ENCODE peak calls at places on chromosomes 5 and 9, in nine cellular contexts. One of them, this sample, is unnamed.

GRCh38 chr5:95471922-95472321 is 80.8 kb downstream of the FAM81B start:
- DNase-seq in cardiac fibroblast: peak
- DNase-seq in body of pancreas: no peak
- DNase-seq in LNCaP clone FGC: no peak
- DNase-seq in progenitor cell of endocrine pancreas: no peak
- DNase-seq in tibial artery: no peak
- DNase-seq in uterus: no peak
- DNase-seq in breast epithelium: no peak
- DNase-seq in mesothelial cell of epicardium: no peak
- DNase-seq in this sample: no peak

GRCh38 chr9:32483343-32483742 is 42.7 kb downstream of the RIGI start:
- DNase-seq in breast epithelium: no peak
- DNase-seq in uterus: no peak
- DNase-seq in LNCaP clone FGC: no peak
- DNase-seq in tibial artery: no peak
- DNase-seq in cardiac fibroblast: no peak
- DNase-seq in mesothelial cell of epicardium: no peak
- DNase-seq in progenitor cell of endocrine pancreas: no peak
- DNase-seq in body of pancreas: no peak
- DNase-seq in this sample: no peak

GRCh38 chr9:101468116-101468515 is 32.5 kb upstream of the ALDOB start:
- DNase-seq in progenitor cell of endocrine pancreas: no peak
- DNase-seq in LNCaP clone FGC: no peak
- DNase-seq in cardiac fibroblast: no peak
- DNase-seq in breast epithelium: no peak
- DNase-seq in tibial artery: no peak
- DNase-seq in mesothelial cell of epicardium: no peak
- DNase-seq in uterus: no peak
- DNase-seq in body of pancreas: no peak
- DNase-seq in this sample: no peak

GRCh38 chr5:75053286-75054109 is 1.1 kb upstream of the GCNT4 start:
- DNase-seq in body of pancreas: peak
- DNase-seq in uterus: peak
- DNase-seq in tibial artery: peak
- DNase-seq in cardiac fibroblast: peak
- DNase-seq in mesothelial cell of epicardium: peak
- DNase-seq in breast epithelium: peak
- DNase-seq in LNCaP clone FGC: no peak
- DNase-seq in progenitor cell of endocrine pancreas: peak
- DNase-seq in this sample: peak

GRCh38 chr9:125472926-125473701 is 211.5 kb downstream of the GAPVD1 start:
- DNase-seq in progenitor cell of endocrine pancreas: no peak
- DNase-seq in breast epithelium: no peak
- DNase-seq in mesothelial cell of epicardium: no peak
- DNase-seq in uterus: peak
- DNase-seq in body of pancreas: no peak
- DNase-seq in tibial artery: no peak
- DNase-seq in cardiac fibroblast: peak
- DNase-seq in LNCaP clone FGC: no peak
- DNase-seq in this sample: no peak

GRCh38 chr9:93667627-93668026 is 91.2 kb downstream of the PHF2 start:
- DNase-seq in body of pancreas: peak
- DNase-seq in progenitor cell of endocrine pancreas: no peak
- DNase-seq in mesothelial cell of epicardium: no peak
- DNase-seq in tibial artery: peak
- DNase-seq in breast epithelium: no peak
- DNase-seq in uterus: no peak
- DNase-seq in cardiac fibroblast: no peak
- DNase-seq in LNCaP clone FGC: no peak
- DNase-seq in this sample: no peak

GRCh38 chr9:131012396-131012917 is 3.5 kb downstream of the LAMC3 start:
- DNase-seq in uterus: no peak
- DNase-seq in body of pancreas: peak
- DNase-seq in cardiac fibroblast: no peak
- DNase-seq in tibial artery: no peak
- DNase-seq in breast epithelium: no peak
- DNase-seq in LNCaP clone FGC: no peak
- DNase-seq in progenitor cell of endocrine pancreas: no peak
- DNase-seq in mesothelial cell of epicardium: no peak
- DNase-seq in this sample: no peak

GRCh38 chr9:124006448-124007156 is 5.0 kb upstream of the LHX2 start:
- DNase-seq in LNCaP clone FGC: no peak
- DNase-seq in progenitor cell of endocrine pancreas: no peak
- DNase-seq in tibial artery: no peak
- DNase-seq in body of pancreas: no peak
- DNase-seq in mesothelial cell of epicardium: no peak
- DNase-seq in breast epithelium: no peak
- DNase-seq in uterus: no peak
- DNase-seq in cardiac fibroblast: no peak
- DNase-seq in this sample: no peak

GRCh38 chr9:117307701-117308100 is 107.2 kb downstream of the ASTN2 start:
- DNase-seq in LNCaP clone FGC: no peak
- DNase-seq in body of pancreas: no peak
- DNase-seq in breast epithelium: no peak
- DNase-seq in uterus: no peak
- DNase-seq in mesothelial cell of epicardium: no peak
- DNase-seq in progenitor cell of endocrine pancreas: no peak
- DNase-seq in tibial artery: no peak
- DNase-seq in cardiac fibroblast: no peak
- DNase-seq in this sample: no peak

GRCh38 chr5:59609501-59610265 is 283.8 kb downstream of the PDE4D start:
- DNase-seq in uterus: no peak
- DNase-seq in body of pancreas: no peak
- DNase-seq in mesothelial cell of epicardium: no peak
- DNase-seq in progenitor cell of endocrine pancreas: no peak
- DNase-seq in LNCaP clone FGC: no peak
- DNase-seq in tibial artery: no peak
- DNase-seq in cardiac fibroblast: no peak
- DNase-seq in breast epithelium: no peak
- DNase-seq in this sample: peak

GRCh38 chr9:124652203-124652992 is 118.7 kb downstream of the NR6A1 start:
- DNase-seq in uterus: no peak
- DNase-seq in mesothelial cell of epicardium: no peak
- DNase-seq in LNCaP clone FGC: no peak
- DNase-seq in body of pancreas: peak
- DNase-seq in progenitor cell of endocrine pancreas: no peak
- DNase-seq in breast epithelium: no peak
- DNase-seq in cardiac fibroblast: peak
- DNase-seq in tibial artery: no peak
- DNase-seq in this sample: no peak

GRCh38 chr9:108445431-108446018 is 410.3 kb downstream of the ACTL7B start:
- DNase-seq in tibial artery: no peak
- DNase-seq in progenitor cell of endocrine pancreas: no peak
- DNase-seq in uterus: no peak
- DNase-seq in cardiac fibroblast: no peak
- DNase-seq in LNCaP clone FGC: no peak
- DNase-seq in mesothelial cell of epicardium: no peak
- DNase-seq in breast epithelium: peak
- DNase-seq in body of pancreas: no peak
- DNase-seq in this sample: no peak

GRCh38 chr5:158676642-158677489 is 422.9 kb downstream of the EBF1 start:
- DNase-seq in cardiac fibroblast: no peak
- DNase-seq in progenitor cell of endocrine pancreas: no peak
- DNase-seq in LNCaP clone FGC: no peak
- DNase-seq in breast epithelium: no peak
- DNase-seq in body of pancreas: no peak
- DNase-seq in tibial artery: no peak
- DNase-seq in uterus: no peak
- DNase-seq in mesothelial cell of epicardium: no peak
- DNase-seq in this sample: peak

GRCh38 chr5:158839638-158840037 is 260.1 kb downstream of the EBF1 start:
- DNase-seq in progenitor cell of endocrine pancreas: no peak
- DNase-seq in cardiac fibroblast: no peak
- DNase-seq in breast epithelium: no peak
- DNase-seq in tibial artery: no peak
- DNase-seq in LNCaP clone FGC: no peak
- DNase-seq in body of pancreas: no peak
- DNase-seq in uterus: no peak
- DNase-seq in mesothelial cell of epicardium: no peak
- DNase-seq in this sample: no peak

GRCh38 chr5:33120671-33121070 is 320.1 kb upstream of the TARS1 start:
- DNase-seq in uterus: no peak
- DNase-seq in mesothelial cell of epicardium: no peak
- DNase-seq in cardiac fibroblast: peak
- DNase-seq in progenitor cell of endocrine pancreas: no peak
- DNase-seq in LNCaP clone FGC: no peak
- DNase-seq in breast epithelium: no peak
- DNase-seq in tibial artery: no peak
- DNase-seq in body of pancreas: no peak
- DNase-seq in this sample: no peak

GRCh38 chr5:128413356-128413755 is 124.7 kb downstream of the FBN2 start:
- DNase-seq in breast epithelium: no peak
- DNase-seq in uterus: no peak
- DNase-seq in progenitor cell of endocrine pancreas: no peak
- DNase-seq in mesothelial cell of epicardium: no peak
- DNase-seq in cardiac fibroblast: peak
- DNase-seq in LNCaP clone FGC: no peak
- DNase-seq in tibial artery: no peak
- DNase-seq in body of pancreas: no peak
- DNase-seq in this sample: no peak

DNA sequence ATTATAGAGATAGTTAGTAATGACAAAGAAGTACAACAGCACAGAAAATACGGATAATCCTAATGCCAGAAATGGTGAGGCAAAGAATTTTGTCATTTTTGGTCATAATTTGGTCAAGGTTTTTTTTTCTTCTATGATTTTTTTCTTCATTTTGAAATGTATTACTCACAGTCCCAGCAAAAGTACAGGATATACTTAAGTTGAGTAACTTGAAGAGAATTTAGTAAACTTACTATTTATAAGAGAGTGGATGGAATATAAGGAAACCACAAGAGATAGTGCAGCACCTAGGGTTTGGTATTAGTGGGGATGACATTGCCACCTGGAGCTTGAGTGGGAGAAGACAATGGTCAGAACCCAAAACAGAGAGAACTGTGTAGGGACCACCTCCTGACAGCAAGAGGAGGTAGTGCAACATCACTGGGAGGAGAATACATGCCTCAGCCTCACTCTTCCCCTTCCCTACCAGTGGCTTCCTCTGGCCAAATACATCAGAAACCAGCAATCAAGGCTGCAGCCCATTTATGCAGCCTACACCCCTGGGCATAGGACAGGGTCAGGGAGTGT is 434.5 kb upstream of the TRPC7 start:
- DNase-seq in progenitor cell of endocrine pancreas: no peak
- DNase-seq in mesothelial cell of epicardium: no peak
- DNase-seq in LNCaP clone FGC: no peak
- DNase-seq in cardiac fibroblast: peak
- DNase-seq in tibial artery: no peak
- DNase-seq in uterus: no peak
- DNase-seq in breast epithelium: no peak
- DNase-seq in body of pancreas: no peak
- DNase-seq in this sample: no peak
- TF ChIP-seq CTCF in progenitor cell of endocrine pancreas: no peak
- TF ChIP-seq CTCF in mesothelial cell of epicardium: no peak
- TF ChIP-seq CTCF in LNCaP clone FGC: no peak
- TF ChIP-seq CTCF in cardiac fibroblast: no peak
- TF ChIP-seq CTCF in tibial artery: no peak
- TF ChIP-seq CTCF in uterus: no peak
- TF ChIP-seq CTCF in breast epithelium: no peak
- TF ChIP-seq CTCF in body of pancreas: no peak
- TF ChIP-seq CTCF in this sample: no peak

GRCh38 chr5:127326438-127326837 is 35.8 kb downstream of the MEGF10 start:
- DNase-seq in cardiac fibroblast: peak
- DNase-seq in mesothelial cell of epicardium: no peak
- DNase-seq in LNCaP clone FGC: no peak
- DNase-seq in tibial artery: no peak
- DNase-seq in body of pancreas: no peak
- DNase-seq in breast epithelium: no peak
- DNase-seq in uterus: no peak
- DNase-seq in progenitor cell of endocrine pancreas: no peak
- DNase-seq in this sample: no peak
- TF ChIP-seq CTCF in cardiac fibroblast: peak
- TF ChIP-seq CTCF in mesothelial cell of epicardium: no peak
- TF ChIP-seq CTCF in LNCaP clone FGC: peak
- TF ChIP-seq CTCF in tibial artery: no peak
- TF ChIP-seq CTCF in body of pancreas: no peak
- TF ChIP-seq CTCF in breast epithelium: no peak
- TF ChIP-seq CTCF in uterus: no peak
- TF ChIP-seq CTCF in progenitor cell of endocrine pancreas: peak
- TF ChIP-seq CTCF in this sample: no peak

DNA sequence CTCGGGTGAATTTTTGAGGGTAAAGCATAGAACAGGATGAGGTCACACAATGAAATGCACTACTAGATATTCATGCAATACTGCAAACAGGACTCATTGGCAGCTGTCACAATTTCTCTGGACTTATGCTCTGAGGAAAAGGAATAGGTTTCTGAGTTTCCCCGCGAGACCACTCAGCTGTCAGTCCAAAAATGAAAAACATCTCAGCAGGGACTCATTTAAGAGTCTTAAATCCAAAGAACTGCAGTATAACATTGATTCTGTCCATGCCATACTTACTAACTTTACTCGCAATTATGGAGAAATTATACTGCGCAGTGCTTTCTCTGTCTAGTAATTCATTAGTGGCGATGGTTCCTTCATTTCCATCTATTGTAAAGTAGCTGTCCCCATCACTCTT is 1070.1 kb downstream of the CDH12 start:
- DNase-seq in tibial artery: no peak
- DNase-seq in body of pancreas: no peak
- DNase-seq in LNCaP clone FGC: no peak
- DNase-seq in mesothelial cell of epicardium: no peak
- DNase-seq in breast epithelium: no peak
- DNase-seq in uterus: no peak
- DNase-seq in progenitor cell of endocrine pancreas: no peak
- DNase-seq in cardiac fibroblast: no peak
- DNase-seq in this sample: no peak
- TF ChIP-seq CTCF in tibial artery: no peak
- TF ChIP-seq CTCF in body of pancreas: no peak
- TF ChIP-seq CTCF in LNCaP clone FGC: no peak
- TF ChIP-seq CTCF in mesothelial cell of epicardium: no peak
- TF ChIP-seq CTCF in breast epithelium: no peak
- TF ChIP-seq CTCF in uterus: no peak
- TF ChIP-seq CTCF in progenitor cell of endocrine pancreas: no peak
- TF ChIP-seq CTCF in cardiac fibroblast: no peak
- TF ChIP-seq CTCF in this sample: no peak

DNA sequence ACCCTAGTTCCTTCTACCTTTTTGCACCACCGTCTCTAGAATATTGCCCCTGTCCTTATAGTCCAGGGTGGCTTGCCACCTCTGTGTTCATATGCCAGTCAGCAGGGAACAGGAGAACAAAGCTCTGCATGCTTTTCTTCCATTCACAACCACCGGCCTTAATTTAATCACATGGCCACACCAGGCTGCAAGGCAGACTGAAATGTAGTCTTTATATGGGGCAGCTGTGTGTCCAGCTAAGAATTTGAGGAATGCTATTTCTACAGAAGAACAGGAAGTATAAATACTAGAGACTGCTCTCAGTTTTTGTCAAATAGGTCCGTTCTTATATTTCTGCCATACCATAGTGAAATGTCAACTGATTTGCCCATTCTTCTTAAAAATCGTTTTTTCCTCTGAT is 5.8 kb downstream of the C5orf22 start:
- DNase-seq in uterus: no peak
- DNase-seq in tibial artery: no peak
- DNase-seq in LNCaP clone FGC: no peak
- DNase-seq in mesothelial cell of epicardium: no peak
- DNase-seq in breast epithelium: no peak
- DNase-seq in cardiac fibroblast: peak
- DNase-seq in body of pancreas: no peak
- DNase-seq in progenitor cell of endocrine pancreas: no peak
- DNase-seq in this sample: no peak
- TF ChIP-seq CTCF in uterus: no peak
- TF ChIP-seq CTCF in tibial artery: no peak
- TF ChIP-seq CTCF in LNCaP clone FGC: no peak
- TF ChIP-seq CTCF in mesothelial cell of epicardium: no peak
- TF ChIP-seq CTCF in breast epithelium: no peak
- TF ChIP-seq CTCF in cardiac fibroblast: no peak
- TF ChIP-seq CTCF in body of pancreas: no peak
- TF ChIP-seq CTCF in progenitor cell of endocrine pancreas: no peak
- TF ChIP-seq CTCF in this sample: no peak

This sample was measured in activated CD8-positive, alpha-beta T cell treated with anti-CD3 and anti-CD28 coated beads for 36 hours.